ENCODE peak calls at places on chromosomes 11 and 22, in eight cellular contexts. R is bronchial epithelial cell, S is HFF-Myc, C is upper lobe of right lung, D is breast epithelium, E is astrocyte of the cerebellum, K is pancreas, F is gastrocnemius medialis. L is an unnamed sample.

GRCh38 chr11:24932110-24933000 is 435.5 kb downstream of the LUZP2 start:
- DNase-seq in R (peak), S (no peak), C (no peak), D (no peak), E (no peak), K (no peak), F (no peak), L (no peak)

GRCh38 chr22:31952094-31952401 is 7.7 kb downstream of the YWHAH start:
- DNase-seq in R (no peak), S (no peak), C (no peak), D (no peak), E (no peak), K (no peak), F (no peak), L (no peak)

GRCh38 chr11:7573193-7573557 is 59.4 kb downstream of the PPFIBP2 start:
- DNase-seq in R (no peak), S (no peak), C (no peak), D (no peak), E (no peak), K (no peak), F (no peak), L (no peak)

GRCh38 chr11:134749040-134749586 is 337.1 kb upstream of the B3GAT1 start:
- DNase-seq in R (no peak), S (no peak), C (no peak), D (no peak), E (no peak), K (no peak), F (no peak), L (no peak)

GRCh38 chr11:33724644-33725035 is 11.6 kb downstream of the CD59 start:
- DNase-seq in R (no peak), S (no peak), C (no peak), D (no peak), E (no peak), K (no peak), F (peak), L (no peak)

GRCh38 chr11:102268083-102268984 is 49.0 kb upstream of the BIRC3 start:
- DNase-seq in R (peak), S (no peak), C (peak), D (peak), E (no peak), K (peak), F (peak), L (no peak)

GRCh38 chr11:130170345-130170744 is 10.8 kb downstream of the ST14 start:
- DNase-seq in R (no peak), S (no peak), C (no peak), D (no peak), E (no peak), K (no peak), F (no peak), L (no peak)

GRCh38 chr11:10556590-10556989 is 11.9 kb downstream of the LYVE1 start:
- DNase-seq in R (no peak), S (no peak), C (no peak), D (no peak), E (no peak), K (no peak), F (no peak), L (no peak)

GRCh38 chr11:33557201-33557600 is 143.4 kb downstream of the C11orf91 start:
- DNase-seq in R (peak), S (no peak), C (no peak), D (no peak), E (peak), K (no peak), F (no peak), L (peak)

GRCh38 chr22:46149493-46149997 is 781 bp upstream of the PPARA start:
- DNase-seq in R (no peak), S (no peak), C (peak), D (peak), E (no peak), K (peak), F (peak), L (no peak)

GRCh38 chr11:109697140-109697843 is 275.3 kb downstream of the C11orf87 start:
- DNase-seq in R (peak), S (peak), C (peak), D (no peak), E (peak), K (no peak), F (no peak), L (no peak)

GRCh38 chr22:41469218-41469851 is 418 bp downstream of the ACO2 start:
- DNase-seq in R (no peak), S (no peak), C (no peak), D (no peak), E (no peak), K (no peak), F (peak), L (no peak)

GRCh38 chr11:131491503-131491902 is 121.1 kb downstream of the NTM start:
- DNase-seq in R (peak), S (no peak), C (no peak), D (no peak), E (no peak), K (no peak), F (no peak), L (peak)

GRCh38 chr11:7638710-7639642 is 34.3 kb downstream of the CYB5R2 start:
- DNase-seq in R (no peak), S (no peak), C (no peak), D (no peak), E (no peak), K (no peak), F (no peak), L (no peak)

GRCh38 chr11:57792870-57793269 is 31.3 kb downstream of the CTNND1 start:
- DNase-seq in R (peak), S (no peak), C (no peak), D (no peak), E (no peak), K (no peak), F (no peak), L (no peak)

GRCh38 chr22:17239156-17239701 is 20.0 kb upstream of the ADA2 start:
- DNase-seq in R (no peak), S (no peak), C (no peak), D (no peak), E (no peak), K (no peak), F (no peak), L (no peak)

GRCh38 chr11:70608568-70609314 is 210.4 kb downstream of the CTTN start:
- DNase-seq in R (peak), S (no peak), C (no peak), D (no peak), E (peak), K (no peak), F (peak), L (no peak)

GRCh38 chr11:30406978-30407762 is 84.3 kb downstream of the ARL14EP start:
- DNase-seq in R (no peak), S (no peak), C (no peak), D (no peak), E (no peak), K (no peak), F (no peak), L (no peak)

GRCh38 chr11:5620606-5621521 is 3.9 kb upstream of the TRIM34 start:
- DNase-seq in R (peak), S (no peak), C (no peak), D (no peak), E (peak), K (no peak), F (no peak), L (peak)

GRCh38 chr22:21657361-21658118 is 8.3 kb upstream of the PPIL2 start:
- DNase-seq in R (no peak), S (no peak), C (peak), D (no peak), E (no peak), K (peak), F (peak), L (no peak)

GRCh38 chr22:49453816-49454215 is 373.9 kb downstream of the BRD1 start:
- DNase-seq in R (no peak), S (no peak), C (no peak), D (no peak), E (no peak), K (no peak), F (no peak), L (no peak)

GRCh38 chr22:23223566-23224317 is 43.4 kb downstream of the BCR start:
- DNase-seq in R (no peak), S (no peak), C (no peak), D (no peak), E (no peak), K (peak), F (no peak), L (no peak)

GRCh38 chr22:17106785-17107546 is 14.2 kb downstream of the TMEM121B start:
- DNase-seq in R (no peak), S (no peak), C (no peak), D (no peak), E (no peak), K (no peak), F (no peak), L (no peak)

GRCh38 chr11:20670932-20671403 is 1.6 kb downstream of the NELL1 start:
- DNase-seq in R (no peak), S (no peak), C (no peak), D (no peak), E (no peak), K (no peak), F (no peak), L (no peak)

GRCh38 chr22:49553076-49553475 is 274.6 kb downstream of the BRD1 start:
- DNase-seq in R (no peak), S (no peak), C (peak), D (peak), E (no peak), K (peak), F (no peak), L (no peak)

GRCh38 chr22:12613199-12613598 is 2914.8 kb upstream of the OR11H1 start:
- DNase-seq in R (no peak), S (no peak), C (no peak), D (no peak), E (no peak), K (no peak), F (no peak), L (no peak)

GRCh38 chr11:130131957-130132850 is 27.4 kb upstream of the ST14 start:
- DNase-seq in R (peak), S (peak), C (no peak), D (no peak), E (peak), K (no peak), F (peak), L (no peak)

GRCh38 chr11:12599408-12600143 is 74.6 kb upstream of the TEAD1 start:
- DNase-seq in R (peak), S (no peak), C (peak), D (peak), E (no peak), K (peak), F (peak), L (no peak)

GRCh38 chr11:23112987-23113886 is 253.0 kb upstream of the CCDC179 start:
- DNase-seq in R (peak), S (peak), C (no peak), D (no peak), E (peak), K (peak), F (no peak), L (no peak)

GRCh38 chr11:108887436-108888238 is 222.8 kb downstream of the DDX10 start:
- DNase-seq in R (no peak), S (no peak), C (no peak), D (no peak), E (peak), K (no peak), F (no peak), L (peak)

GRCh38 chr22:48944756-48945620 is 882.7 kb downstream of the BRD1 start:
- DNase-seq in R (no peak), S (no peak), C (peak), D (peak), E (no peak), K (peak), F (no peak), L (no peak)

GRCh38 chr11:64441127-64441526 is 82.2 kb downstream of the RPS6KA4 start:
- DNase-seq in R (no peak), S (no peak), C (peak), D (peak), E (no peak), K (no peak), F (no peak), L (no peak)

GRCh38 chr11:125201525-125202121 is 37.1 kb downstream of the PKNOX2 start:
- DNase-seq in R (peak), S (no peak), C (peak), D (no peak), E (peak), K (peak), F (peak), L (no peak)

GRCh38 chr11:59953463-59954218 is 10.2 kb upstream of the OOSP4A start:
- DNase-seq in R (peak), S (no peak), C (no peak), D (no peak), E (no peak), K (no peak), F (no peak), L (no peak)

GRCh38 chr11:122463530-122463929 is 192.0 kb upstream of the UBASH3B start:
- DNase-seq in R (no peak), S (no peak), C (no peak), D (no peak), E (no peak), K (no peak), F (no peak), L (no peak)

GRCh38 chr11:102850973-102851745 is 7.8 kb upstream of the MMP3 start:
- DNase-seq in R (peak), S (peak), C (no peak), D (no peak), E (peak), K (no peak), F (no peak), L (peak)

GRCh38 chr11:10784229-10785145 is 24.2 kb downstream of the EIF4G2 start:
- DNase-seq in R (peak), S (no peak), C (no peak), D (no peak), E (peak), K (no peak), F (no peak), L (no peak)

GRCh38 chr22:40204331-40205116 is 26.8 kb downstream of the TNRC6B start:
- DNase-seq in R (no peak), S (no peak), C (no peak), D (no peak), E (no peak), K (no peak), F (no peak), L (peak)

GRCh38 chr11:94128171-94128745 is 383 bp upstream of the PANX1 start:
- DNase-seq in R (no peak), S (no peak), C (no peak), D (no peak), E (no peak), K (peak), F (no peak), L (no peak)

GRCh38 chr11:45471002-45471665 is 185.0 kb upstream of the SYT13 start:
- DNase-seq in R (no peak), S (no peak), C (no peak), D (no peak), E (no peak), K (no peak), F (no peak), L (no peak)
- TF ChIP-seq CTCF in R (no peak), S (no peak), C (no peak), D (no peak), E (no peak), K (no peak), F (no peak), L (no peak)

DNA sequence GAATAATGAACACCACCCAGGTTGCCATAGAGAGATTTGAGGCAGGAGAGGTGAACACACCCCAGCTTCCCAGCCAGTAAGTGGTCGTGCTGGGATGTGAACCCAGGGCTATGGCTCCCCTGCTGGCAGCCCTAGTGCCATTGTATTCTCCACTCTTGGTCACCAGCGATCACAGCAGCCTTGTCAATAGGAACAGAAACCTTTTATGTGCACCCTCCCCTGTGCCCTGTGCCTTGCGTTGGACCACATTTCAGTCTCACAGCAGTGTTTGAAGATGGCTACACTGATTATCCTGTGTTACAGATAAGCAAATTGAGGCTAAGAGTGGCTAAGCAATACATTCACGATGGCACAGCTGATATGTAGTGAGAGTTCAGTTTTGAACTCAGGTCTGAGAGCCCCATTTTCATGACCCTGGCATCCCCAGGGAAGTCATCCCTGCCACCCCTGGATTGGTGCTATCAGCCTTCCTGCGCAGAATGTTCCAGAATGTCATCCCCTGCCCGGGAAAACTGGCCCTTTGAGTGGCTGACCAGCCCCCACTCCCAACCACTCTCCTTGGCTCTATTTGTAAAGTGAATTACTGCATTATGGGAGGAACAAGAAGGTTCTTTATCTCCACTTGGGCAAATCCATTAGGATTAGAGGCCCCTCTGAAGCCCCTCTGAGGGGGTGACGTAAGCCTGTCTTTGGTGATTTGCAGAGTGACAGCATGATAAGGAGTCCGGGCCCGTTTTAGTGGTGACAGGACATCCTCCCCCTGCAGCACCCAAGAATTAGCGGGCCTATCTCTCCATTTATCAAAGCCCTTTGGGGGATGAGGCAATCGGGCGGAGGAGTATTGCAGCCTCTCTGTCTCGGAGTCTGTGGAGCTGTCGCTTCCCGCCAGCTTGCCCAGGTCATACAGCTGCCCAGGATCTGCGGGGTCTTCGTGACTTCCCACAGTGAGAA is 30.9 kb downstream of the SMIM38 start:
- DNase-seq in R (no peak), S (no peak), C (no peak), D (no peak), E (no peak), K (no peak), F (no peak), L (no peak)
- H3K4me3 ChIP-seq in R (no peak), S (no peak), C (no peak), D (no peak), E (no peak), K (no peak), F (no peak), L (no peak)

DNA sequence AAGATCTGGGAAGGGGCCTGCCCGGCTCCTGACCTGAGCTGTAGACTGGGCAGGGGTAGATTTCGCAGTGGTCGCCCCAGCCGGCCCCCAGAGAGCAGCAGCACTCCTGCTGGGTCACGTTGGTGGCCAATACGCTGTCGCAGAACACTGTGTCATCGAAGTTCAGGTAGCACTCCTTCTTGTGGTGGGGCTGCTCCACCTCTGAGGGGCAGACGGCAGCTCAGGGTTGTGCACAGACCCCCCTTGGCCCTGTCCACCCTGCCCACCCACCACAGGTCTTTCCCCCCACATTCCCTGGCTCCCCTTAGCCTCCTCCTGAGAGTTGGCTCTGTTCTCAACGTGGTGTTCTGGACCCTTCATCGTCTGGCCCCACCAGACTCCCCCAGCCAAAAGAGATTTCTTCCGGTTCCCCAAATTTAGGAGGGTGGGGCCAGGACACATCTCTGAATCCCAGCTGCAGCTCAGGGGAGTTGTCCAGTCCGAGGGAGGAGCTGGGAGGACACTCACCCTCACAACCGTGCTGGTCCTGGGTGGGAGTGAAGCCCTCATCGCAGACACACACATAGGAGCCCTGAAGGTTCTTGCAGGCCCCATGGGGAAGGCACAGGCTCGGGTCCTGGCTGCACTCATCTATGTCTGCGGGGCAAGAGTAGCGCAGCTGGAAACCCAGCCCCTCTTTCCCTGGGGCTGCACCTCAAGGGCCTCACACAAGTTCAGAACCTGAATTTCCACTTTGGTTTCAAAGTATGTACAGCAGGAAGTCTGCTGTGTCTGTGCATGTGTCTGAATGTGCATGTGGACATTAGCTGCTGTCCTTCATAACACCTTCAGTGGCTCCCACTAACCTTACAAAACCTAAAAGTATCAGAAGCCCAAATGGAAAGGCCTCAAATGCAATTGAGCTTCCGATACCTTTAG is 16.5 kb downstream of the SCYL1 start:
- DNase-seq in R (peak), S (no peak), C (no peak), D (no peak), E (no peak), K (no peak), F (no peak), L (no peak)
- TF ChIP-seq CTCF in R (no peak), S (no peak), C (no peak), D (peak), E (no peak), K (no peak), F (no peak), L (no peak)

GRCh38 chr22:26927841-26928240 is 270.5 kb downstream of the MIAT start:
- DNase-seq in R (no peak), S (no peak), C (no peak), D (no peak), E (no peak), K (no peak), F (no peak), L (no peak)

GRCh38 chr22:26918236-26918635 is 260.8 kb downstream of the MIAT start:
- DNase-seq in R (no peak), S (no peak), C (no peak), D (no peak), E (no peak), K (no peak), F (no peak), L (no peak)

GRCh38 chr22:26921726-26922125 is 264.3 kb downstream of the MIAT start:
- DNase-seq in R (no peak), S (no peak), C (no peak), D (no peak), E (no peak), K (no peak), F (no peak), L (no peak)

GRCh38 chr22:26923498-26923897 is 266.1 kb downstream of the MIAT start:
- DNase-seq in R (no peak), S (no peak), C (no peak), D (no peak), E (no peak), K (no peak), F (no peak), L (no peak)

GRCh38 chr22:26922804-26923203 is 265.4 kb downstream of the MIAT start:
- DNase-seq in R (no peak), S (no peak), C (no peak), D (no peak), E (no peak), K (no peak), F (no peak), L (no peak)
- H3K4me3 ChIP-seq in R (no peak), S (no peak), C (no peak), D (no peak), E (no peak), K (no peak), F (no peak), L (no peak)

GRCh38 chr11:976431-977160 is 50.9 kb downstream of the AP2A2 start:
- DNase-seq in R (no peak), S (no peak), C (no peak), D (no peak), E (peak), K (no peak), F (peak), L (no peak)
- TF ChIP-seq CTCF in R (no peak), S (no peak), C (no peak), D (no peak), E (peak), K (no peak), F (no peak), L (peak)

GRCh38 chr11:119381186-119381988 is at the start of gene USP2:
- DNase-seq in R (peak), S (peak), C (peak), D (peak), E (peak), K (peak), F (peak), L (peak)

GRCh38 chr11:119380160-119380815 is 1.2 kb downstream of the USP2 start:
- DNase-seq in R (no peak), S (no peak), C (no peak), D (peak), E (no peak), K (no peak), F (peak), L (no peak)

GRCh38 chr11:119382101-119382500 is 611 bp upstream of the USP2 start:
- DNase-seq in R (no peak), S (no peak), C (no peak), D (peak), E (no peak), K (no peak), F (no peak), L (no peak)

GRCh38 chr11:119378851-119379465 is 2.5 kb downstream of the USP2 start:
- DNase-seq in R (no peak), S (no peak), C (no peak), D (peak), E (no peak), K (no peak), F (peak), L (no peak)

GRCh38 chr11:119380816-119381185 is 689 bp downstream of the USP2 start:
- DNase-seq in R (no peak), S (no peak), C (no peak), D (peak), E (no peak), K (no peak), F (peak), L (no peak)
- H3K4me3 ChIP-seq in R (peak), S (peak), C (peak), D (peak), E (peak), K (peak), F (peak), L (peak)

GRCh38 chr22:36998620-36999351 is 20.5 kb downstream of the TST start:
- DNase-seq in R (peak), S (no peak), C (no peak), D (no peak), E (no peak), K (no peak), F (no peak), L (no peak)
- TF ChIP-seq CTCF in R (no peak), S (no peak), C (no peak), D (no peak), E (no peak), K (no peak), F (no peak), L (no peak)